ENCODE peak calls at places on chromosome 2, in nine cellular contexts. One of them, this sample, is unnamed. For H3K27me3, the result is how much of the 10 kb centered on the place peaks cover.

GRCh38 chr2:197198890-197199289 is 111.7 kb downstream of the ANKRD44 start:
- DNase-seq in CD8-positive, alpha-beta T cell: peak
- DNase-seq in GM23248: no peak
- DNase-seq in spleen: peak
- DNase-seq in IMR-90: no peak
- DNase-seq in K562: no peak
- DNase-seq in PC-9: no peak
- DNase-seq in AG04450: no peak
- DNase-seq in mesenchymal stem cell: no peak
- DNase-seq in this sample: no peak

GRCh38 chr2:126038901-126039300 is 617.1 kb upstream of the GYPC start:
- DNase-seq in CD8-positive, alpha-beta T cell: no peak
- DNase-seq in GM23248: no peak
- DNase-seq in spleen: no peak
- DNase-seq in IMR-90: no peak
- DNase-seq in K562: no peak
- DNase-seq in PC-9: no peak
- DNase-seq in AG04450: no peak
- DNase-seq in mesenchymal stem cell: no peak
- DNase-seq in this sample: no peak

GRCh38 chr2:15729709-15730544 is 138.3 kb downstream of the DDX1 start:
- DNase-seq in CD8-positive, alpha-beta T cell: no peak
- DNase-seq in GM23248: no peak
- DNase-seq in spleen: no peak
- DNase-seq in IMR-90: no peak
- DNase-seq in K562: no peak
- DNase-seq in PC-9: no peak
- DNase-seq in AG04450: no peak
- DNase-seq in mesenchymal stem cell: no peak
- DNase-seq in this sample: no peak

GRCh38 chr2:83827618-83828017 is 631.5 kb downstream of the SUCLG1 start:
- DNase-seq in CD8-positive, alpha-beta T cell: no peak
- DNase-seq in GM23248: no peak
- DNase-seq in spleen: no peak
- DNase-seq in IMR-90: no peak
- DNase-seq in K562: no peak
- DNase-seq in PC-9: no peak
- DNase-seq in AG04450: no peak
- DNase-seq in mesenchymal stem cell: no peak
- DNase-seq in this sample: no peak

GRCh38 chr2:217731805-217732204 is 271.0 kb downstream of the TNS1 start:
- DNase-seq in CD8-positive, alpha-beta T cell: no peak
- DNase-seq in GM23248: peak
- DNase-seq in spleen: no peak
- DNase-seq in IMR-90: peak
- DNase-seq in K562: no peak
- DNase-seq in PC-9: no peak
- DNase-seq in AG04450: no peak
- DNase-seq in mesenchymal stem cell: peak
- DNase-seq in this sample: no peak

GRCh38 chr2:235605999-235606715 is 112.3 kb downstream of the AGAP1 start:
- DNase-seq in CD8-positive, alpha-beta T cell: no peak
- DNase-seq in GM23248: peak
- DNase-seq in spleen: no peak
- DNase-seq in IMR-90: peak
- DNase-seq in K562: no peak
- DNase-seq in PC-9: no peak
- DNase-seq in AG04450: peak
- DNase-seq in mesenchymal stem cell: peak
- DNase-seq in this sample: no peak

GRCh38 chr2:128820427-128820826 is 501.8 kb upstream of the HS6ST1 start:
- DNase-seq in CD8-positive, alpha-beta T cell: no peak
- DNase-seq in GM23248: no peak
- DNase-seq in spleen: no peak
- DNase-seq in IMR-90: no peak
- DNase-seq in K562: no peak
- DNase-seq in PC-9: no peak
- DNase-seq in AG04450: no peak
- DNase-seq in mesenchymal stem cell: no peak
- DNase-seq in this sample: no peak

GRCh38 chr2:236109061-236109460 is 59.1 kb downstream of the GBX2 start:
- DNase-seq in CD8-positive, alpha-beta T cell: no peak
- DNase-seq in GM23248: no peak
- DNase-seq in spleen: peak
- DNase-seq in IMR-90: no peak
- DNase-seq in K562: no peak
- DNase-seq in PC-9: no peak
- DNase-seq in AG04450: no peak
- DNase-seq in mesenchymal stem cell: no peak
- DNase-seq in this sample: no peak

GRCh38 chr2:153405196-153405595 is 73.4 kb downstream of the RPRM start:
- DNase-seq in CD8-positive, alpha-beta T cell: no peak
- DNase-seq in GM23248: no peak
- DNase-seq in spleen: no peak
- DNase-seq in IMR-90: no peak
- DNase-seq in K562: no peak
- DNase-seq in PC-9: no peak
- DNase-seq in AG04450: no peak
- DNase-seq in mesenchymal stem cell: no peak
- DNase-seq in this sample: no peak

GRCh38 chr2:233791151-233791882 is 13.2 kb downstream of the MROH2A start:
- DNase-seq in CD8-positive, alpha-beta T cell: no peak
- DNase-seq in GM23248: no peak
- DNase-seq in spleen: peak
- DNase-seq in IMR-90: no peak
- DNase-seq in K562: no peak
- DNase-seq in PC-9: no peak
- DNase-seq in AG04450: no peak
- DNase-seq in mesenchymal stem cell: no peak
- DNase-seq in this sample: peak

GRCh38 chr2:20107776-20108175 is 56.3 kb upstream of the LAPTM4A start:
- DNase-seq in CD8-positive, alpha-beta T cell: no peak
- DNase-seq in GM23248: peak
- DNase-seq in spleen: no peak
- DNase-seq in IMR-90: peak
- DNase-seq in K562: no peak
- DNase-seq in PC-9: no peak
- DNase-seq in AG04450: no peak
- DNase-seq in mesenchymal stem cell: peak
- DNase-seq in this sample: no peak

GRCh38 chr2:176133366-176133765 is 3.9 kb downstream of the HOXD8 start:
- DNase-seq in CD8-positive, alpha-beta T cell: no peak
- DNase-seq in GM23248: no peak
- DNase-seq in spleen: no peak
- DNase-seq in IMR-90: no peak
- DNase-seq in K562: no peak
- DNase-seq in PC-9: no peak
- DNase-seq in AG04450: no peak
- DNase-seq in mesenchymal stem cell: no peak
- DNase-seq in this sample: no peak

GRCh38 chr2:148258124-148258523 is 237.2 kb downstream of the MBD5 start:
- DNase-seq in CD8-positive, alpha-beta T cell: no peak
- DNase-seq in GM23248: no peak
- DNase-seq in spleen: no peak
- DNase-seq in IMR-90: no peak
- DNase-seq in K562: no peak
- DNase-seq in PC-9: no peak
- DNase-seq in AG04450: no peak
- DNase-seq in mesenchymal stem cell: no peak
- DNase-seq in this sample: no peak

GRCh38 chr2:7018261-7018701 is 101.1 kb downstream of the RNF144A start:
- DNase-seq in CD8-positive, alpha-beta T cell: no peak
- DNase-seq in GM23248: no peak
- DNase-seq in spleen: no peak
- DNase-seq in IMR-90: no peak
- DNase-seq in K562: no peak
- DNase-seq in PC-9: no peak
- DNase-seq in AG04450: no peak
- DNase-seq in mesenchymal stem cell: no peak
- DNase-seq in this sample: no peak

GRCh38 chr2:7018767-7019166 is 101.6 kb downstream of the RNF144A start:
- DNase-seq in CD8-positive, alpha-beta T cell: no peak
- DNase-seq in GM23248: no peak
- DNase-seq in spleen: no peak
- DNase-seq in IMR-90: no peak
- DNase-seq in K562: no peak
- DNase-seq in PC-9: no peak
- DNase-seq in AG04450: no peak
- DNase-seq in mesenchymal stem cell: no peak
- DNase-seq in this sample: no peak

GRCh38 chr2:7016884-7017283 is 99.7 kb downstream of the RNF144A start:
- DNase-seq in CD8-positive, alpha-beta T cell: no peak
- DNase-seq in GM23248: no peak
- DNase-seq in spleen: peak
- DNase-seq in IMR-90: no peak
- DNase-seq in K562: no peak
- DNase-seq in PC-9: no peak
- DNase-seq in AG04450: no peak
- DNase-seq in mesenchymal stem cell: no peak
- DNase-seq in this sample: no peak

GRCh38 chr2:7019191-7019590 is 102.0 kb downstream of the RNF144A start:
- DNase-seq in CD8-positive, alpha-beta T cell: no peak
- DNase-seq in GM23248: no peak
- DNase-seq in spleen: no peak
- DNase-seq in IMR-90: no peak
- DNase-seq in K562: no peak
- DNase-seq in PC-9: no peak
- DNase-seq in AG04450: no peak
- DNase-seq in mesenchymal stem cell: no peak
- DNase-seq in this sample: no peak

DNA sequence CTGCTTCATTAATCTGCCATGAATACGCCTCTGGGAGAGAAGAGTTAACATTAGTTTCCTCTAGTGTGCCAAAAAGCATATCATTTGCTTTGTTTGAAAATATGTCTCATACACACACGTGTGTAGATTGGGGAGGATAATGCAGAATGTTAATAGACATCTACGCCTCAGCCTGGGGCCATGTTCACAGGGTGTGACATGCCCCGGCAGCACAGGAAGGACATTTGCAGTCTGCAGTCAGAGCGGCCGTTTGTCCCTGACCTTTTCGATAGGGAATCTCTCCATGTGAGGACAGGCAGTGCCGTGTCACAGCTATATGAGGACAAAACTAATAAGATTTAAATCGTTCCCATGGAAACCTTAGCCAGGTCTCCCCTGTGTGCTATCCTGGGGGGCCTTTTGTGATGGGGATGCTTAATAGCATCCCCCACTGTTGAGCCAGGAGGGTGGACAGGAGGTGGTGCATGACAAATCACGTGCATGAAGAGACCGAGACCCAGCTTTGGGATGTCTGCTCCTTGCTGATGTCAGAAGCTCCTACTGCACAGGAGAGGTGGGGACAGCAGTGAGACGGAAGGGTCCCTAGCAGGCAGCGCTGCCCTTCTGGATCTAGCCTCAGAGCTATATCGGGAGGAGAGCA is 100.5 kb downstream of the RNF144A start:
- DNase-seq in CD8-positive, alpha-beta T cell: no peak
- DNase-seq in GM23248: no peak
- DNase-seq in spleen: no peak
- DNase-seq in IMR-90: no peak
- DNase-seq in K562: no peak
- DNase-seq in PC-9: no peak
- DNase-seq in AG04450: no peak
- DNase-seq in mesenchymal stem cell: no peak
- DNase-seq in this sample: no peak
- H3K27ac ChIP-seq in CD8-positive, alpha-beta T cell: no peak
- H3K27ac ChIP-seq in GM23248: no peak
- H3K27ac ChIP-seq in spleen: peak
- H3K27ac ChIP-seq in IMR-90: no peak
- H3K27ac ChIP-seq in K562: no peak
- H3K27ac ChIP-seq in PC-9: no peak
- H3K27ac ChIP-seq in AG04450: no peak
- H3K27ac ChIP-seq in mesenchymal stem cell: no peak
- H3K27ac ChIP-seq in this sample: no peak

GRCh38 chr2:207162319-207162718 is 3.4 kb downstream of the KLF7 start:
- DNase-seq in CD8-positive, alpha-beta T cell: no peak
- DNase-seq in GM23248: peak
- DNase-seq in spleen: no peak
- DNase-seq in IMR-90: no peak
- DNase-seq in K562: no peak
- DNase-seq in PC-9: no peak
- DNase-seq in AG04450: no peak
- DNase-seq in mesenchymal stem cell: peak
- DNase-seq in this sample: no peak
- H3K27me3 ChIP-seq in CD8-positive, alpha-beta T cell: under half
- H3K27me3 ChIP-seq in GM23248: under half
- H3K27me3 ChIP-seq in spleen: under half
- H3K27me3 ChIP-seq in IMR-90: under half
- H3K27me3 ChIP-seq in K562: under half
- H3K27me3 ChIP-seq in PC-9: under half
- H3K27me3 ChIP-seq in AG04450: under half
- H3K27me3 ChIP-seq in mesenchymal stem cell: under half
- H3K27me3 ChIP-seq in this sample: under half

GRCh38 chr2:117212562-117212961 is 601.9 kb upstream of the DDX18 start:
- DNase-seq in CD8-positive, alpha-beta T cell: no peak
- DNase-seq in GM23248: no peak
- DNase-seq in spleen: no peak
- DNase-seq in IMR-90: no peak
- DNase-seq in K562: no peak
- DNase-seq in PC-9: no peak
- DNase-seq in AG04450: no peak
- DNase-seq in mesenchymal stem cell: no peak
- DNase-seq in this sample: no peak
- H3K27ac ChIP-seq in CD8-positive, alpha-beta T cell: no peak
- H3K27ac ChIP-seq in GM23248: no peak
- H3K27ac ChIP-seq in spleen: no peak
- H3K27ac ChIP-seq in IMR-90: no peak
- H3K27ac ChIP-seq in K562: no peak
- H3K27ac ChIP-seq in PC-9: no peak
- H3K27ac ChIP-seq in AG04450: no peak
- H3K27ac ChIP-seq in mesenchymal stem cell: no peak
- H3K27ac ChIP-seq in this sample: no peak

GRCh38 chr2:219513787-219514186 is 495 bp upstream of the ASIC4 start:
- DNase-seq in CD8-positive, alpha-beta T cell: no peak
- DNase-seq in GM23248: no peak
- DNase-seq in spleen: no peak
- DNase-seq in IMR-90: no peak
- DNase-seq in K562: no peak
- DNase-seq in PC-9: no peak
- DNase-seq in AG04450: no peak
- DNase-seq in mesenchymal stem cell: no peak
- DNase-seq in this sample: no peak

GRCh38 chr2:219514196-219514761 is at the start of gene ASIC4:
- DNase-seq in CD8-positive, alpha-beta T cell: no peak
- DNase-seq in GM23248: no peak
- DNase-seq in spleen: no peak
- DNase-seq in IMR-90: peak
- DNase-seq in K562: peak
- DNase-seq in PC-9: no peak
- DNase-seq in AG04450: no peak
- DNase-seq in mesenchymal stem cell: peak
- DNase-seq in this sample: no peak

GRCh38 chr2:219511547-219512325 is 2.5 kb upstream of the ASIC4 start:
- DNase-seq in CD8-positive, alpha-beta T cell: no peak
- DNase-seq in GM23248: no peak
- DNase-seq in spleen: no peak
- DNase-seq in IMR-90: no peak
- DNase-seq in K562: peak
- DNase-seq in PC-9: no peak
- DNase-seq in AG04450: no peak
- DNase-seq in mesenchymal stem cell: no peak
- DNase-seq in this sample: no peak

GRCh38 chr2:219510512-219511135 is 3.7 kb upstream of the ASIC4 start:
- DNase-seq in CD8-positive, alpha-beta T cell: no peak
- DNase-seq in GM23248: no peak
- DNase-seq in spleen: no peak
- DNase-seq in IMR-90: no peak
- DNase-seq in K562: no peak
- DNase-seq in PC-9: no peak
- DNase-seq in AG04450: no peak
- DNase-seq in mesenchymal stem cell: no peak
- DNase-seq in this sample: no peak

GRCh38 chr2:219512524-219513216 is 1.6 kb upstream of the ASIC4 start:
- DNase-seq in CD8-positive, alpha-beta T cell: no peak
- DNase-seq in GM23248: no peak
- DNase-seq in spleen: no peak
- DNase-seq in IMR-90: no peak
- DNase-seq in K562: no peak
- DNase-seq in PC-9: no peak
- DNase-seq in AG04450: no peak
- DNase-seq in mesenchymal stem cell: no peak
- DNase-seq in this sample: no peak
- H3K27me3 ChIP-seq in CD8-positive, alpha-beta T cell: under half
- H3K27me3 ChIP-seq in GM23248: under half
- H3K27me3 ChIP-seq in spleen: under half
- H3K27me3 ChIP-seq in IMR-90: half or more
- H3K27me3 ChIP-seq in K562: under half
- H3K27me3 ChIP-seq in PC-9: half or more
- H3K27me3 ChIP-seq in AG04450: half or more
- H3K27me3 ChIP-seq in mesenchymal stem cell: half or more
- H3K27me3 ChIP-seq in this sample: half or more

This sample was measured in SJSA1.